ENCODE peak calls at places on chromosome 20, in five cellular contexts. T, X, L, C and J are unnamed samples.

GRCh38 chr20:38032585-38033329 is 499 bp downstream of the TTI1 start:
- DNase-seq in T (no peak), X (no peak), L (no peak), C (peak), J (peak)

GRCh38 chr20:32902456-32903420 is 44.0 kb downstream of the EFCAB8 start:
- DNase-seq in T (peak), X (peak), L (peak), C (peak), J (peak)

GRCh38 chr20:37534401-37535157 is 6.9 kb upstream of the BLCAP start:
- DNase-seq in T (no peak), X (peak), L (no peak), C (peak), J (no peak)

GRCh38 chr20:57267158-57267821 is 849 bp upstream of the BMP7 start:
- DNase-seq in T (no peak), X (no peak), L (no peak), C (no peak), J (no peak)

GRCh38 chr20:47067776-47068175 is 173.1 kb downstream of the EYA2 start:
- DNase-seq in T (no peak), X (no peak), L (no peak), C (no peak), J (no peak)

GRCh38 chr20:5531318-5532081 is 214.7 kb upstream of the PROKR2 start:
- DNase-seq in T (no peak), X (no peak), L (no peak), C (no peak), J (peak)

GRCh38 chr20:22106308-22106938 is 401.0 kb downstream of the PAX1 start:
- DNase-seq in T (no peak), X (no peak), L (no peak), C (no peak), J (no peak)

GRCh38 chr20:47137231-47137865 is 219.2 kb downstream of the ZMYND8 start:
- DNase-seq in T (no peak), X (no peak), L (no peak), C (no peak), J (no peak)

GRCh38 chr20:29878281-29878741 is 1379.2 kb upstream of the DEFB115 start:
- DNase-seq in T (peak), X (no peak), L (peak), C (no peak), J (peak)

GRCh38 chr20:2865630-2866029 is 7.7 kb upstream of the PTPRA start:
- DNase-seq in T (no peak), X (no peak), L (no peak), C (no peak), J (no peak)

GRCh38 chr20:23050847-23051627 is 1.6 kb upstream of the THBD start:
- DNase-seq in T (peak), X (no peak), L (peak), C (no peak), J (peak)

GRCh38 chr20:49955167-49955566 is 19.0 kb downstream of the RNF114 start:
- DNase-seq in T (no peak), X (no peak), L (no peak), C (no peak), J (no peak)

GRCh38 chr20:49948178-49948577 is 12.0 kb downstream of the RNF114 start:
- DNase-seq in T (no peak), X (no peak), L (no peak), C (no peak), J (no peak)

GRCh38 chr20:49945701-49946477 is 9.7 kb downstream of the RNF114 start:
- DNase-seq in T (no peak), X (no peak), L (peak), C (no peak), J (no peak)

GRCh38 chr20:49948809-49949507 is 12.8 kb downstream of the RNF114 start:
- DNase-seq in T (no peak), X (no peak), L (no peak), C (no peak), J (no peak)

DNA sequence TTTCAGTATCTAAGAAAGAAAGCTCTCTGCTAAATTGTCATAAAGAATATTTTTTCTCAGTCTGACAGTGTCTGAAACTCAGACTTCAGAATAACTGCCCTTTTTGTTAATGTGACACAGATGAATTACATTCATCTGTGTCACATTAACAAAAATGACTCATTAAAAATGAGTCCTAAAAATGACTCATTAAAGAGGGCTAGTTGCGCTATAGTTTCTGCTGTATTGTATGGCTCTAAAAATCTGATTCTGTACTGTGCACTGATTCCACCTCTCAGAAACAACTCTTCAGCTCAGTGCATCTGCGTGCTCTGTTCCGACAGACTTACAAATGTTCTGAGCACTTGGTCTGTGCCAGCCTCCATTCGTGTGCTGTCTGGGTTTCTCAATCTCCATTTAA is 15.0 kb downstream of the RNF114 start:
- DNase-seq in T (no peak), X (no peak), L (no peak), C (no peak), J (no peak)
- H3K27ac ChIP-seq in T (no peak), X (no peak), L (no peak), C (no peak), J (no peak)

GRCh38 chr20:62390306-62391164 is 3.6 kb downstream of the RPS21 start:
- DNase-seq in T (no peak), X (no peak), L (no peak), C (no peak), J (no peak)

GRCh38 chr20:62387993-62388635 is 1.2 kb downstream of the RPS21 start:
- DNase-seq in T (no peak), X (no peak), L (no peak), C (no peak), J (no peak)

GRCh38 chr20:62389601-62390087 is 2.7 kb downstream of the RPS21 start:
- DNase-seq in T (no peak), X (no peak), L (no peak), C (no peak), J (no peak)

GRCh38 chr20:62387219-62387913 is 463 bp downstream of the RPS21 start:
- DNase-seq in T (no peak), X (no peak), L (no peak), C (no peak), J (no peak)

GRCh38 chr20:62388839-62389600 is 2.1 kb downstream of the RPS21 start:
- DNase-seq in T (no peak), X (no peak), L (no peak), C (no peak), J (no peak)
- H3K27ac ChIP-seq in T (no peak), X (no peak), L (no peak), C (no peak), J (no peak)

GRCh38 chr20:49672109-49672681 is 41.5 kb downstream of the B4GALT5 start:
- DNase-seq in T (no peak), X (no peak), L (no peak), C (no peak), J (no peak)
- H3K27ac ChIP-seq in T (no peak), X (no peak), L (no peak), C (no peak), J (no peak)

DNA sequence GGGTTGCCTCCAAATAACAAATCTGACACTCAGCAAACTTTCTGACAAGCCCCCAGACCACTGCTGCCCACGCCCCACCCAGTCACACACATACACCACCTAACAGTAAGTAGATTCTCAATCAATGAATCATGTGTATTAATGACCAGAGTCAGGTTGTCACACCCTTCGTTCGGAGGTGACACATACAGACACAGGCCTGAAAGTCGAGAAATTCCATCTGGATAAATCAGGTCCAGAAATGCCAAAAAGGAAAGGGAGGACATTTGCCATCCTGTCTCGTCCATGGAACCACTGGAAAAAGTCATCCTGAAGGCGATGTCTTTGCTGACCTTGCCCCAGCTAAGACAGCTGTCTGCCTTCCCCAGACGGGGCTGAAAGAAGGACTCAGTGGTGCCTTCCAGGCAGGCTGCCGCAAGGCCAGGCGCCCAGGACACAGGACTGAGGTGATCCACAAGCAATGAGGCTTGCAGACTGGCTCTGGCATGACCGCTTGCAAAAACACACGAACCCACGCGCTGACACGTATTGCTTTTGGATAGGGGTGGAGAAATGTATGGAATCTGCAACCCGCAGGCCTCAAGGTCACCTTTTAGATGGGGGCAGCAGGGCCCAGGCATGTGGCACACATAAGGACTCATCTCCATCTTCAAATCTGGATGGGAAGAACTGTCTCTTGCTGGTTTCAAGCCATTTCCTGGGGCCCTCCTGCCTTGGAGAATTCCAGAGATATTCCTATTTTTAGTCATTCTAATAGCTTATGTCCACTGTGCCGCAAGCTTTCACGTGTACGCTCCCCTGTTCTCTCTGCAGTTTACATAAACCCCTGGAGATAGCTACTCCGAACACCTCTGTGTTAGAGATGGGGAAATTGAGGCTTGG is 9.0 kb downstream of the NFATC2 start:
- DNase-seq in T (no peak), X (no peak), L (no peak), C (no peak), J (no peak)
- H3K27ac ChIP-seq in T (no peak), X (peak), L (peak), C (peak), J (peak)

GRCh38 chr20:48787861-48788375 is 39.9 kb downstream of the PREX1 start:
- DNase-seq in T (peak), X (no peak), L (peak), C (no peak), J (no peak)
- H3K27ac ChIP-seq in T (no peak), X (no peak), L (peak), C (peak), J (no peak)

GRCh38 chr20:63885264-63886053 is 9.5 kb upstream of the DNAJC5 start:
- DNase-seq in T (no peak), X (no peak), L (no peak), C (no peak), J (no peak)
- H3K27ac ChIP-seq in T (no peak), X (no peak), L (no peak), C (no peak), J (no peak)